ENCODE peak calls at places on chromosome 17, in four cellular contexts. Y is aorta, H is SJCRH30, A is epithelial cell of esophagus. Z is an unnamed sample.

GRCh38 chr17:28888832-28889231 is 8.7 kb downstream of the FLOT2 start:
- DNase-seq in Y (no peak), A (no peak), H (no peak), Z (no peak)

GRCh38 chr17:83200746-83201145 is 121.3 kb downstream of the METRNL start:
- DNase-seq in A (no peak), Y (peak), H (no peak), Z (no peak)

GRCh38 chr17:37079735-37080134 is 131.0 kb downstream of the AATF start:
- DNase-seq in H (no peak), A (peak), Y (no peak), Z (no peak)

GRCh38 chr17:42679492-42680330 is 1.9 kb downstream of the CCR10 start:
- DNase-seq in Y (peak), A (peak), H (peak), Z (no peak)

GRCh38 chr17:63911657-63912100 is 621 bp upstream of the CSHL1 start:
- DNase-seq in Y (no peak), A (peak), H (peak), Z (no peak)

GRCh38 chr17:69018022-69018615 is 42.6 kb downstream of the ABCA9 start:
- DNase-seq in H (no peak), A (no peak), Y (no peak), Z (no peak)

GRCh38 chr17:50093246-50093645 is 1.9 kb upstream of the PDK2 start:
- DNase-seq in A (peak), Y (no peak), H (no peak), Z (peak)

GRCh38 chr17:65455972-65456343 is 105.5 kb downstream of the AXIN2 start:
- DNase-seq in Y (no peak), H (peak), A (no peak), Z (no peak)

GRCh38 chr17:55161935-55162555 is 102.7 kb upstream of the HLF start:
- DNase-seq in H (peak), Y (no peak), A (peak), Z (peak)

GRCh38 chr17:49018116-49018612 is 21.0 kb downstream of the IGF2BP1 start:
- DNase-seq in A (no peak), H (no peak), Y (no peak), Z (no peak)

GRCh38 chr17:28388106-28388505 is 16.6 kb downstream of the SARM1 start:
- DNase-seq in H (no peak), A (no peak), Y (peak), Z (no peak)

GRCh38 chr17:15279011-15279477 is 13.9 kb upstream of the PMP22 start:
- DNase-seq in A (peak), Y (no peak), H (no peak), Z (peak)

GRCh38 chr17:1197379-1197778 is 17.6 kb upstream of the ABR start:
- DNase-seq in H (peak), Y (no peak), A (no peak), Z (no peak)

GRCh38 chr17:28895794-28896447 is 1.6 kb downstream of the FLOT2 start:
- DNase-seq in H (no peak), A (no peak), Y (peak), Z (no peak)

GRCh38 chr17:64658931-64659330 is 3.2 kb downstream of the SMURF2 start:
- DNase-seq in A (peak), Y (no peak), H (no peak), Z (peak)

GRCh38 chr17:48102700-48103378 is 1.6 kb upstream of the CBX1 start:
- DNase-seq in H (peak), A (no peak), Y (no peak), Z (no peak)

GRCh38 chr17:76076100-76076764 is 1.7 kb downstream of the GALR2 start:
- DNase-seq in H (no peak), Y (no peak), A (no peak), Z (no peak)

GRCh38 chr17:39915559-39915958 is 2.9 kb downstream of the GSDMB start:
- DNase-seq in H (no peak), Y (no peak), A (no peak), Z (no peak)

GRCh38 chr17:40038882-40039513 is 15.2 kb downstream of the MED24 start:
- DNase-seq in Y (peak), A (peak), H (peak), Z (peak)

GRCh38 chr17:68290955-68291835 is at the start of the genes ARSG and SLC16A6:
- DNase-seq in H (peak), Y (peak), A (peak), Z (peak)

Z was measured in foreskin keratinocyte.